ENCODE peak calls at places on chromosome 20, in five cellular contexts. A is heart right ventricle; W is stomach; F is effector memory CD4-positive, alpha-beta T cell; D is thyroid gland. G is an unnamed sample. For H3K4me1, the result is how much of the 10 kb centered on the place peaks cover.

GRCh38 chr20:46071573-46071972 is 18.2 kb downstream of the NCOA5 start:
- DNase-seq in A (no peak), W (no peak), F (no peak), D (no peak), G (no peak)

GRCh38 chr20:59195316-59195993 is 31.8 kb downstream of the ZNF831 start:
- DNase-seq in A (no peak), W (no peak), F (no peak), D (no peak), G (no peak)

GRCh38 chr20:62651285-62652021 is 9.2 kb downstream of the SLCO4A1 start:
- DNase-seq in A (peak), W (peak), F (peak), D (peak), G (peak)

GRCh38 chr20:53608456-53609413 is 15.1 kb upstream of the ZNF217 start:
- DNase-seq in A (peak), W (peak), F (no peak), D (no peak), G (no peak)

GRCh38 chr20:3679749-3680700 is 1.8 kb downstream of the ADAM33 start:
- DNase-seq in A (no peak), W (peak), F (no peak), D (no peak), G (no peak)

GRCh38 chr20:3557237-3557636 is 86.4 kb downstream of the ATRN start:
- DNase-seq in A (no peak), W (no peak), F (no peak), D (no peak), G (no peak)

GRCh38 chr20:25100914-25101313 is 19.0 kb upstream of the VSX1 start:
- DNase-seq in A (no peak), W (no peak), F (no peak), D (no peak), G (no peak)

GRCh38 chr20:56631990-56632327 is 2.9 kb downstream of the TFAP2C start:
- DNase-seq in A (no peak), W (no peak), F (no peak), D (no peak), G (no peak)

GRCh38 chr20:1943267-1944002 is 48.2 kb downstream of the SIRPA start:
- DNase-seq in A (no peak), W (no peak), F (no peak), D (no peak), G (no peak)

GRCh38 chr20:32578840-32579239 is 6.3 kb downstream of the NOL4L start:
- DNase-seq in A (no peak), W (no peak), F (no peak), D (no peak), G (no peak)

GRCh38 chr20:62122659-62123449 is 579 bp downstream of the LSM14B start:
- DNase-seq in A (peak), W (peak), F (no peak), D (peak), G (peak)

GRCh38 chr20:31667315-31668285 is 29.9 kb downstream of the COX4I2 start:
- DNase-seq in A (no peak), W (no peak), F (no peak), D (peak), G (no peak)

GRCh38 chr20:24499472-24499871 is 30.0 kb downstream of the SYNDIG1 start:
- DNase-seq in A (no peak), W (no peak), F (no peak), D (no peak), G (no peak)

GRCh38 chr20:34546751-34547181 is 11.8 kb upstream of the MAP1LC3A start:
- DNase-seq in A (no peak), W (no peak), F (no peak), D (no peak), G (no peak)

GRCh38 chr20:44384423-44385027 is 29.0 kb downstream of the HNF4A start:
- DNase-seq in A (peak), W (peak), F (peak), D (peak), G (peak)

GRCh38 chr20:53529658-53530057 is 64.0 kb downstream of the ZNF217 start:
- DNase-seq in A (no peak), W (no peak), F (no peak), D (no peak), G (no peak)

GRCh38 chr20:23356203-23356602 is 5.6 kb downstream of the NXT1 start:
- DNase-seq in A (no peak), W (no peak), F (no peak), D (no peak), G (no peak)

GRCh38 chr20:44692932-44693476 is 22.2 kb upstream of the CCN5 start:
- DNase-seq in A (peak), W (peak), F (no peak), D (peak), G (no peak)

GRCh38 chr20:41047279-41047974 is 18.8 kb downstream of the TOP1 start:
- DNase-seq in A (no peak), W (no peak), F (no peak), D (no peak), G (peak)

GRCh38 chr20:5090191-5090590 is 29.6 kb downstream of the PCNA start:
- DNase-seq in A (peak), W (no peak), F (no peak), D (no peak), G (peak)

GRCh38 chr20:58722379-58722778 is 29.8 kb downstream of the NPEPL1 start:
- DNase-seq in A (no peak), W (no peak), F (no peak), D (no peak), G (no peak)

GRCh38 chr20:6663751-6664388 is 103.6 kb upstream of the BMP2 start:
- DNase-seq in A (no peak), W (peak), F (no peak), D (no peak), G (no peak)

GRCh38 chr20:41330343-41330720 is 10.3 kb upstream of the LPIN3 start:
- DNase-seq in A (no peak), W (no peak), F (no peak), D (no peak), G (no peak)

GRCh38 chr20:45036044-45036755 is 64.7 kb downstream of the KCNS1 start:
- DNase-seq in A (no peak), W (no peak), F (no peak), D (no peak), G (no peak)

GRCh38 chr20:25547063-25547462 is 38.3 kb downstream of the NINL start:
- DNase-seq in A (no peak), W (no peak), F (no peak), D (no peak), G (no peak)

GRCh38 chr20:19251958-19252669 is 39.7 kb downstream of the SLC24A3 start:
- DNase-seq in A (no peak), W (no peak), F (no peak), D (no peak), G (no peak)
- H3K4me1 ChIP-seq in A (under half), W (under half), F (under half), D (under half), G (under half)

GRCh38 chr20:11296951-11297350 is 620.7 kb upstream of the BTBD3 start:
- DNase-seq in A (no peak), W (no peak), F (no peak), D (no peak), G (no peak)
- H3K27ac ChIP-seq in A (no peak), W (no peak), F (no peak), D (no peak), G (no peak)

GRCh38 chr20:37353285-37353849 is 7.4 kb downstream of the SRC start:
- DNase-seq in A (no peak), W (no peak), F (no peak), D (no peak), G (no peak)
- H3K4me1 ChIP-seq in A (under half), W (half or more), F (under half), D (under half), G (under half)

GRCh38 chr20:50395258-50395729 is 114.9 kb upstream of the PTPN1 start:
- DNase-seq in A (peak), W (peak), F (no peak), D (peak), G (no peak)

GRCh38 chr20:50394569-50394968 is 115.6 kb upstream of the PTPN1 start:
- DNase-seq in A (no peak), W (no peak), F (no peak), D (no peak), G (no peak)

GRCh38 chr20:50396623-50397022 is 113.6 kb upstream of the PTPN1 start:
- DNase-seq in A (no peak), W (no peak), F (no peak), D (no peak), G (no peak)

GRCh38 chr20:50397058-50397457 is 113.1 kb upstream of the PTPN1 start:
- DNase-seq in A (no peak), W (no peak), F (no peak), D (no peak), G (no peak)

GRCh38 chr20:50395914-50396488 is 114.2 kb upstream of the PTPN1 start:
- DNase-seq in A (no peak), W (no peak), F (no peak), D (no peak), G (no peak)
- H3K27ac ChIP-seq in A (peak), W (peak), F (no peak), D (peak), G (no peak)